ENCODE peak calls at places on chromosomes 11 and 22, in six cellular contexts. One of them, this sample, is unnamed.

GRCh38 chr22:41177040-41177625 is 28.0 kb upstream of the L3MBTL2 start:
- DNase-seq in brain microvascular endothelial cell: no peak
- DNase-seq in fibroblast of mammary gland: no peak
- DNase-seq in AG04450: no peak
- DNase-seq in kidney: no peak
- DNase-seq in heart left ventricle: peak
- DNase-seq in this sample: no peak

GRCh38 chr11:123241874-123242538 is 47.0 kb upstream of the CLMP start:
- DNase-seq in brain microvascular endothelial cell: no peak
- DNase-seq in heart left ventricle: no peak
- DNase-seq in kidney: no peak
- DNase-seq in fibroblast of mammary gland: peak
- DNase-seq in AG04450: no peak
- DNase-seq in this sample: no peak

GRCh38 chr11:5476184-5476819 is 12.2 kb upstream of the OR52D1 start:
- DNase-seq in brain microvascular endothelial cell: peak
- DNase-seq in AG04450: peak
- DNase-seq in kidney: no peak
- DNase-seq in heart left ventricle: peak
- DNase-seq in fibroblast of mammary gland: peak
- DNase-seq in this sample: no peak

GRCh38 chr22:23282089-23282501 is 101.8 kb downstream of the BCR start:
- DNase-seq in fibroblast of mammary gland: peak
- DNase-seq in AG04450: peak
- DNase-seq in brain microvascular endothelial cell: peak
- DNase-seq in heart left ventricle: peak
- DNase-seq in kidney: peak
- DNase-seq in this sample: peak

GRCh38 chr11:12469451-12469850 is 92.1 kb downstream of the PARVA start:
- DNase-seq in brain microvascular endothelial cell: no peak
- DNase-seq in heart left ventricle: no peak
- DNase-seq in AG04450: no peak
- DNase-seq in fibroblast of mammary gland: peak
- DNase-seq in kidney: no peak
- DNase-seq in this sample: no peak

GRCh38 chr22:19143967-19144400 is 467 bp downstream of the ESS2 start:
- DNase-seq in heart left ventricle: no peak
- DNase-seq in fibroblast of mammary gland: no peak
- DNase-seq in AG04450: no peak
- DNase-seq in brain microvascular endothelial cell: no peak
- DNase-seq in kidney: no peak
- DNase-seq in this sample: no peak

GRCh38 chr11:93591247-93591898 is 48.2 kb upstream of the SMCO4 start:
- DNase-seq in kidney: no peak
- DNase-seq in heart left ventricle: no peak
- DNase-seq in AG04450: no peak
- DNase-seq in fibroblast of mammary gland: peak
- DNase-seq in brain microvascular endothelial cell: peak
- DNase-seq in this sample: no peak

GRCh38 chr22:30445438-30445936 is 19.9 kb downstream of the MTFP1 start:
- DNase-seq in AG04450: no peak
- DNase-seq in brain microvascular endothelial cell: no peak
- DNase-seq in fibroblast of mammary gland: peak
- DNase-seq in kidney: no peak
- DNase-seq in heart left ventricle: no peak
- DNase-seq in this sample: no peak

GRCh38 chr11:121419839-121420238 is 32.3 kb upstream of the SORL1 start:
- DNase-seq in heart left ventricle: no peak
- DNase-seq in AG04450: no peak
- DNase-seq in fibroblast of mammary gland: no peak
- DNase-seq in brain microvascular endothelial cell: no peak
- DNase-seq in kidney: no peak
- DNase-seq in this sample: no peak

GRCh38 chr11:45208135-45208534 is 61.7 kb downstream of the PRDM11 start:
- DNase-seq in heart left ventricle: no peak
- DNase-seq in fibroblast of mammary gland: no peak
- DNase-seq in brain microvascular endothelial cell: no peak
- DNase-seq in AG04450: no peak
- DNase-seq in kidney: no peak
- DNase-seq in this sample: no peak

GRCh38 chr11:56783448-56784041 is 35.0 kb upstream of the OR9G4 start:
- DNase-seq in brain microvascular endothelial cell: peak
- DNase-seq in AG04450: peak
- DNase-seq in heart left ventricle: no peak
- DNase-seq in fibroblast of mammary gland: peak
- DNase-seq in kidney: no peak
- DNase-seq in this sample: no peak

DNA sequence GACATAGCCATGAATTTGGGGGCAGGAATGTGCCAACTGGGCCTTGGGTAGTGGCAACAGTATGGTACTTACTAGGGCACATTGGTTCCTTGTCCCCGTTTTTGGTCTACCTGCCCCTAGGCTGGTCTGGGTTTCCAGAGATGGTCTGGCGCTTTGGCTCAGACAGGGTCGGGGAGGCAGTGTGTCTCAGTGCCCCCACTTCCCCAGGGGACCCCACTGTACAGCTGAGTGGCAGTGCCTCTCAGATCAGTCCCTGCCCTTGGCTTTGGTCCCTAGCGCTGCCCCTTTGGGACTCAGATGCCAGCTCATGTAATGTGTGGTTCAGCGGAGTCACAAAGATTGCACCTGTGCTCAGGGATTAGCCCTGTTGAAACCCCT is 3.3 kb downstream of the RIC8A start:
- DNase-seq in AG04450: no peak
- DNase-seq in brain microvascular endothelial cell: no peak
- DNase-seq in heart left ventricle: no peak
- DNase-seq in fibroblast of mammary gland: no peak
- DNase-seq in kidney: peak
- DNase-seq in this sample: no peak
- H3K4me3 ChIP-seq in AG04450: peak
- H3K4me3 ChIP-seq in brain microvascular endothelial cell: no peak
- H3K4me3 ChIP-seq in heart left ventricle: no peak
- H3K4me3 ChIP-seq in fibroblast of mammary gland: peak
- H3K4me3 ChIP-seq in kidney: no peak
- H3K4me3 ChIP-seq in this sample: no peak

GRCh38 chr11:67354314-67355022 is 1.1 kb upstream of the POLD4 start:
- DNase-seq in brain microvascular endothelial cell: peak
- DNase-seq in heart left ventricle: peak
- DNase-seq in AG04450: peak
- DNase-seq in fibroblast of mammary gland: peak
- DNase-seq in kidney: peak
- DNase-seq in this sample: peak
- TF ChIP-seq CTCF in brain microvascular endothelial cell: peak
- TF ChIP-seq CTCF in heart left ventricle: no peak
- TF ChIP-seq CTCF in AG04450: peak
- TF ChIP-seq CTCF in fibroblast of mammary gland: peak
- TF ChIP-seq CTCF in kidney: no peak
- TF ChIP-seq CTCF in this sample: peak

DNA sequence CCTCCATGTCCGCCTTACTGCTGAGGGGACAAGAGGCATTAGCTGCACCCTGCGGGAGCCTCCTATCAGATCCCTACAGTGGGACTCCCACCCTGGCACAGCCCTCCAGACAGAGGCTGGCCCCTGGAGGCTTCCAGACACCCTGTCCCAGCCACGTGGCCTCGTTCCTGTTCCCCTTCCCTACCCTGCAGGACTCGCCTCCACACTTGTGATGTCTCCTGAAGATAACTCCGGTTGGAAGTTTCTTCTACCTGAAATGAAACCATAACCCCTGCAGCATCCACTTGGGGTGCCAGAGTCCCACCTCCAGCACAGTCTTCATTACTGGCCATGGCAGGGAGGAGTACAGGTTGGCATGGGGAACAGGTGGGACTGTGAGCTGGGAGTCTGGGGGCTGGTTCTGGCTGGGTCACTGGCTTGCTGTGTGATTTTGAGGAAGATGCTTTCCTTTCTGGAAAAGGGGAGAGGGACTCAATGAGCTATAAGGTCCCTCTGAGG is 4.9 kb upstream of the SH3BP1 start:
- DNase-seq in heart left ventricle: no peak
- DNase-seq in brain microvascular endothelial cell: no peak
- DNase-seq in AG04450: no peak
- DNase-seq in kidney: no peak
- DNase-seq in fibroblast of mammary gland: no peak
- DNase-seq in this sample: no peak
- H3K4me3 ChIP-seq in heart left ventricle: peak
- H3K4me3 ChIP-seq in brain microvascular endothelial cell: no peak
- H3K4me3 ChIP-seq in AG04450: peak
- H3K4me3 ChIP-seq in kidney: no peak
- H3K4me3 ChIP-seq in fibroblast of mammary gland: no peak
- H3K4me3 ChIP-seq in this sample: no peak

DNA sequence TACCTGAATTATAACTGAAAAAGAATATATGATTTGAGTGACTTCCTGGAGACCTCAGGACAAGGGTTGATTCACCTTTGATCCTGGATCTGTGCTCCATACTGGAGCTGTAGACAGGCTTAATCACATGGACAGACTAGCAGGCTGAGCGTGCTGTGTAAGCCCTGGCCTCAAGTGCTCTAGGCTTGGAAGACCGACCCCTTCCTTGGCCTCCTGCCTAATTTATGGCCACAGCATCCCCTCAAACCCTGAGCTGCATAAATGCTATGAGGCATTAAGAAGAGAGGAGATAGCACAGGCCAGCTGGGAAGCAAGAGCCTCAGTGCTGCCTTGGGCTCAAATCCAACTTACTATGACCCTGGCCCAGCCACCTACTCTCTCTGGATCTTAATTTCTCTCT is 385.2 kb downstream of the BUD13 start:
- DNase-seq in heart left ventricle: no peak
- DNase-seq in fibroblast of mammary gland: no peak
- DNase-seq in AG04450: no peak
- DNase-seq in brain microvascular endothelial cell: no peak
- DNase-seq in kidney: no peak
- DNase-seq in this sample: no peak
- TF ChIP-seq CTCF in heart left ventricle: no peak
- TF ChIP-seq CTCF in fibroblast of mammary gland: no peak
- TF ChIP-seq CTCF in AG04450: no peak
- TF ChIP-seq CTCF in brain microvascular endothelial cell: no peak
- TF ChIP-seq CTCF in kidney: no peak
- TF ChIP-seq CTCF in this sample: no peak

DNA sequence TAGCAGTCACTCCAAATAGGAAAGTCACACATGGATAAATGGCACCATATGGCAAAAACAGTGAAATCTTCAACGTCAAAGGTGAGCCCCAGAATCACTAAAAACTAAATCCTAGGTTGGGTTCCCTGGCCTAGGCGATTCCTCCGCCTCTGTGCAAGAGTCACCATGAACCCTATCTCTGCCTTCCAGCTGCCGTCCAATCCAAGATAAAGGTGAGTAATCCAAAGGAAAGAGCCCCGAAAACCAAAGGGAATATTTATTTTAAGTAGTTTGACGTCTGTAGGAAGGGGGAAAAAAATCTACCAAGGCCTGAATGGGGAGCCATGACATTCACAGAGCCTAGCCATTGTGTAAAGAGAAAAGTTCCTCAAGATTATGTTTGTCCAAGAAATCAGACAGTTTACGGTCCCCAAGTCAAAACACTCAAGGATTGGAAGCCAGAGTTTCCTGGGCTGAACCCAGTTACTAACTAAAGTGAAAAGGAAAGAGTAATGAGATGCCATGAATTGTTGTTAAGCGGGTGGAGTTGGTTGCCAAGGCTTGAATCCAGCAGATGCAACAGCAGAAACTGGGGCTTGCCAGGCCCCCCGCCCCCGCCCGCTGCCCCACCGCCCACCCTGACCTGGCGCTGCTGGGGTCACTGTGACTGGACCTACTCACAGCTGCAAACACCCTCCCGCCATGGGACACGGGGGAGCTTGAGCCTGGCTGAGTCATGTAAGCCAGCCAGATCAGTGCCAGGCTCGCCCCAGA is 39.7 kb upstream of the ETS1 start:
- DNase-seq in fibroblast of mammary gland: no peak
- DNase-seq in brain microvascular endothelial cell: no peak
- DNase-seq in AG04450: no peak
- DNase-seq in kidney: no peak
- DNase-seq in heart left ventricle: no peak
- DNase-seq in this sample: no peak
- H3K4me3 ChIP-seq in fibroblast of mammary gland: no peak
- H3K4me3 ChIP-seq in brain microvascular endothelial cell: no peak
- H3K4me3 ChIP-seq in AG04450: no peak
- H3K4me3 ChIP-seq in kidney: no peak
- H3K4me3 ChIP-seq in heart left ventricle: no peak
- H3K4me3 ChIP-seq in this sample: no peak